ENCODE peak calls at places on chromosomes 16 and 17, in eight cellular contexts. V is tibial artery; A is iPS-NIHi11; H is EL; N is effector memory CD4-positive, alpha-beta T cell; K is NCI-H460; B is midbrain; L is SHP77. C is an unnamed sample.

GRCh38 chr16:56300901-56301351 is 109.6 kb downstream of the GNAO1 start:
- DNase-seq in K (no peak), V (no peak), N (no peak), A (no peak), H (peak), L (no peak), B (no peak), C (no peak)

GRCh38 chr17:59329558-59330313 is 1.7 kb upstream of the YPEL2 start:
- DNase-seq in A (peak), H (peak), K (peak), B (peak), L (peak), V (peak), N (peak), C (no peak)

GRCh38 chr17:49076575-49077384 is 55.8 kb upstream of the B4GALNT2 start:
- DNase-seq in N (no peak), K (no peak), L (no peak), B (no peak), A (no peak), V (no peak), H (peak), C (no peak)

GRCh38 chr17:54736573-54736972 is 164.1 kb upstream of the TOM1L1 start:
- DNase-seq in A (no peak), K (no peak), H (no peak), N (no peak), B (no peak), L (no peak), V (no peak), C (no peak)

GRCh38 chr17:78573955-78574354 is 3.2 kb downstream of the DNAH17 start:
- DNase-seq in A (no peak), V (no peak), B (no peak), L (peak), K (no peak), H (no peak), N (no peak), C (no peak)

GRCh38 chr16:4339909-4340308 is 11.2 kb downstream of the PAM16 start:
- DNase-seq in H (no peak), B (no peak), N (no peak), A (no peak), V (no peak), L (peak), K (no peak), C (no peak)

GRCh38 chr17:44688675-44689491 is 693 bp downstream of the CCDC43 start:
- DNase-seq in A (no peak), N (no peak), L (no peak), H (peak), K (no peak), V (no peak), B (no peak), C (no peak)

GRCh38 chr17:6894206-6894528 is 62.6 kb upstream of the TEKT1 start:
- DNase-seq in H (no peak), V (no peak), N (no peak), A (peak), L (no peak), K (no peak), B (no peak), C (no peak)

GRCh38 chr17:282000-282911 is 70.4 kb downstream of the RPH3AL start:
- DNase-seq in H (no peak), V (peak), N (no peak), L (no peak), B (no peak), K (no peak), A (no peak), C (peak)

GRCh38 chr17:2853722-2854580 is 57.7 kb downstream of the RAP1GAP2 start:
- DNase-seq in A (peak), K (no peak), L (peak), N (no peak), H (peak), V (no peak), B (no peak), C (no peak)

GRCh38 chr17:28983286-28984240 is 22.3 kb downstream of the SEZ6 start:
- DNase-seq in B (no peak), K (no peak), A (no peak), V (no peak), N (no peak), L (no peak), H (no peak), C (no peak)